ENCODE peak calls at places on chromosomes 1 and 21, in five cellular contexts. V, N, O, I and Q are unnamed samples.

GRCh38 chr1:243393093-243393492 is 137.3 kb downstream of the SDCCAG8 start:
- DNase-seq in V (no peak), N (no peak), O (no peak), I (no peak), Q (peak)

GRCh38 chr1:239899747-239900146 is 191.9 kb upstream of the FMN2 start:
- DNase-seq in V (no peak), N (no peak), O (no peak), I (no peak), Q (no peak)

GRCh38 chr1:18869847-18870246 is 10.4 kb upstream of the TAS1R2 start:
- DNase-seq in V (no peak), N (no peak), O (no peak), I (no peak), Q (no peak)

GRCh38 chr1:108016451-108016920 is 51.5 kb upstream of the VAV3 start:
- DNase-seq in V (peak), N (peak), O (peak), I (no peak), Q (no peak)

GRCh38 chr1:53608676-53609075 is 130.3 kb downstream of the GLIS1 start:
- DNase-seq in V (no peak), N (no peak), O (no peak), I (no peak), Q (no peak)

GRCh38 chr1:116432655-116433282 is 59.7 kb downstream of the ATP1A1 start:
- DNase-seq in V (no peak), N (no peak), O (no peak), I (no peak), Q (no peak)

GRCh38 chr1:234047113-234047512 is 142.6 kb downstream of the SLC35F3 start:
- DNase-seq in V (no peak), N (peak), O (no peak), I (no peak), Q (no peak)

GRCh38 chr21:33666153-33666552 is 23.9 kb downstream of the ITSN1 start:
- DNase-seq in V (no peak), N (no peak), O (no peak), I (no peak), Q (no peak)

GRCh38 chr1:208928335-208928734 is 655.2 kb upstream of the CAMK1G start:
- DNase-seq in V (no peak), N (peak), O (no peak), I (no peak), Q (no peak)

GRCh38 chr1:178374016-178374415 is 122.7 kb downstream of the CLEC20A start:
- DNase-seq in V (no peak), N (no peak), O (no peak), I (no peak), Q (no peak)

GRCh38 chr1:22290611-22291010 is 147.7 kb upstream of the WNT4 start:
- DNase-seq in V (no peak), N (no peak), O (no peak), I (no peak), Q (no peak)

GRCh38 chr21:14734191-14734590 is 188.1 kb upstream of the SAMSN1 start:
- DNase-seq in V (no peak), N (no peak), O (no peak), I (no peak), Q (no peak)

GRCh38 chr1:205326812-205327466 is 5.4 kb upstream of the NUAK2 start:
- DNase-seq in V (no peak), N (no peak), O (no peak), I (no peak), Q (no peak)

GRCh38 chr1:51214615-51215131 is 21.4 kb upstream of the RNF11 start:
- DNase-seq in V (no peak), N (peak), O (no peak), I (no peak), Q (no peak)

GRCh38 chr1:230127105-230128054 is 60.3 kb downstream of the GALNT2 start:
- DNase-seq in V (no peak), N (no peak), O (no peak), I (no peak), Q (no peak)

GRCh38 chr1:26156285-26157038 is 2.4 kb upstream of the FAM110D start:
- DNase-seq in V (peak), N (no peak), O (peak), I (no peak), Q (no peak)

GRCh38 chr1:24382165-24382577 is 31.4 kb downstream of the STPG1 start:
- DNase-seq in V (no peak), N (no peak), O (no peak), I (no peak), Q (no peak)

GRCh38 chr1:190479537-190479936 is 1.9 kb upstream of the BRINP3 start:
- DNase-seq in V (no peak), N (no peak), O (no peak), I (no peak), Q (no peak)

GRCh38 chr21:39807738-39808137 is 59.5 kb upstream of the PCP4 start:
- DNase-seq in V (no peak), N (no peak), O (no peak), I (no peak), Q (no peak)

GRCh38 chr1:31243451-31244286 is 4.0 kb upstream of the NKAIN1 start:
- DNase-seq in V (no peak), N (no peak), O (no peak), I (no peak), Q (no peak)

GRCh38 chr1:11037740-11038182 is 9.3 kb downstream of the MASP2 start:
- DNase-seq in V (peak), N (peak), O (peak), I (peak), Q (peak)

GRCh38 chr1:185017338-185017737 is 28.0 kb upstream of the RNF2 start:
- DNase-seq in V (no peak), N (peak), O (peak), I (no peak), Q (no peak)

GRCh38 chr1:234961468-234962339 is 166.9 kb downstream of the TOMM20 start:
- DNase-seq in V (peak), N (peak), O (no peak), I (no peak), Q (peak)

GRCh38 chr1:225651376-225651871 is 1.5 kb downstream of the ENAH start:
- DNase-seq in V (no peak), N (peak), O (no peak), I (no peak), Q (no peak)

GRCh38 chr1:225653463-225654276 is 747 bp upstream of the ENAH start:
- DNase-seq in V (peak), N (peak), O (peak), I (peak), Q (peak)

GRCh38 chr1:225652726-225653462 is at the start of gene ENAH:
- DNase-seq in V (peak), N (peak), O (peak), I (peak), Q (peak)

GRCh38 chr1:225651872-225652725 is 824 bp downstream of the ENAH start:
- DNase-seq in V (peak), N (peak), O (peak), I (peak), Q (peak)

DNA sequence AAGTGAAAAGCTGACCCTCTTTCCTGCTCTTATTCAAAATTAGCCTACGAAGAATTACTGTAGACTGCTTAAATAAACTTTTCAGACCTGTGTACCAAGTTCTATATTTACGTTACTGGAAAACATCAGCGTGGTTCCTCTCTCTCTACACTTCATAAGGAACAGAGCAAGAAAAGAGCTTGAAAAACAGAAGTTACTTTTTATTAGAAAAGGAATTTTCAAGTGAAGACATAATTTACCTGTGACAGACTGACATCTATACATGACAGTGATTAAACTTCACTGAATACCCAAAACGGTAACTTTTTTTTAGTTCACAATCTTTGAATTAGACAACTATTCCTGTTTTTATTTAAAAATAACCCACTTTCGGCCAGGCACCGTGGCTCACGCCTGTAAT is 2.7 kb downstream of the ENAH start:
- DNase-seq in V (no peak), N (peak), O (no peak), I (no peak), Q (no peak)
- H3K27ac ChIP-seq in V (peak), N (no peak), O (peak), I (peak), Q (peak)

DNA sequence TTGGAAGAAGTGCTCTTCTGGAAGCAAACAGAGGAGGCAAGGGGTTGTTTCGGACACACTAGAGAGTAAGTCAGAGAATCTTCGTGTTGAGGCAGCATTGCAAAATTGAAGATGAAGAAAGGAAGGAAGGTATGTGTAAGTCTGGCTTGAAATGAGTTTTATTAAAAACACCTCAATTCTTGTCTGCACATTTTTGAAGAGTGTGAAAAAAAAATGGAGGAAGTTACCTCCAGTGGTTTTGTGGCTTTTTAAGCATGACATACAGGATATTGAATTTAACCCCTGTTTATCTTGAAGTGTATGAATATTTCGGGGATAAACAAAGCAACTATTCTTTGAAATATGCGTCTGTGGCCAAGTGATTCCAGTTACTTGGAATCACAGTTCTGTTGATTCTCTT is 203.2 kb upstream of the SGIP1 start:
- DNase-seq in V (no peak), N (peak), O (no peak), I (no peak), Q (no peak)
- H3K27ac ChIP-seq in V (peak), N (peak), O (no peak), I (peak), Q (peak)

GRCh38 chr1:65993047-65993363 is 200.3 kb downstream of the PDE4B start:
- DNase-seq in V (no peak), N (no peak), O (no peak), I (no peak), Q (no peak)

GRCh38 chr1:65995928-65996327 is 203.2 kb downstream of the PDE4B start:
- DNase-seq in V (no peak), N (no peak), O (no peak), I (no peak), Q (no peak)

GRCh38 chr1:65995326-65995725 is 202.6 kb downstream of the PDE4B start:
- DNase-seq in V (no peak), N (no peak), O (no peak), I (no peak), Q (no peak)

GRCh38 chr1:65992160-65993046 is 199.7 kb downstream of the PDE4B start:
- DNase-seq in V (no peak), N (peak), O (no peak), I (no peak), Q (no peak)

GRCh38 chr1:65994223-65994622 is 201.5 kb downstream of the PDE4B start:
- DNase-seq in V (no peak), N (no peak), O (no peak), I (no peak), Q (no peak)
- H3K27ac ChIP-seq in V (no peak), N (no peak), O (no peak), I (no peak), Q (no peak)

GRCh38 chr1:221100196-221100950 is 221.1 kb downstream of the HLX start:
- DNase-seq in V (no peak), N (peak), O (no peak), I (no peak), Q (no peak)
- H3K27ac ChIP-seq in V (peak), N (peak), O (peak), I (peak), Q (no peak)

GRCh38 chr1:110258734-110259133 is 48.6 kb downstream of the KCNC4 start:
- DNase-seq in V (no peak), N (no peak), O (no peak), I (no peak), Q (no peak)
- H3K27ac ChIP-seq in V (no peak), N (no peak), O (no peak), I (no peak), Q (no peak)

GRCh38 chr1:78676347-78676982 is 26.8 kb downstream of the IFI44 start:
- DNase-seq in V (peak), N (peak), O (peak), I (peak), Q (peak)
- H3K27ac ChIP-seq in V (no peak), N (no peak), O (no peak), I (no peak), Q (no peak)

DNA sequence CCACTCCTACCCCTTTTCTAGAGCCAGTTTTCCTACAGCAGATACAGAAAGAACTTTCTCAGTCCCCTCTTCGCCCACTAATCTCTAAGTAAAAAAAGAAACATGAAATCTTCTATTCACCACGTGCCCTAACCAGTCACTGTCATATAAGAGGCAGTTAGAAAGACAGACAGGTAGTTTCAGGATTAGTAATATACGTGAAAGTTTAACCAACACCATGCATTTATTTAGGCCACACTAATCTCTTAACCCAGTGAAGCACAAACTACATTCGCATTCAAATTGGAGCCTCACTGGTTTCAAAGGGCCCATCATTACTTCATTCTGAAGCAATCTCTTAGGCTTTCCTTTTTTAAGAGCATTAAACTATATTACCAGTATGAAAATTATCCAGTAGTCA is 10.1 kb downstream of the GPATCH2 start:
- DNase-seq in V (no peak), N (no peak), O (no peak), I (no peak), Q (no peak)
- H3K27ac ChIP-seq in V (no peak), N (no peak), O (no peak), I (no peak), Q (no peak)

GRCh38 chr1:206658264-206658980 is 23.1 kb downstream of the DYRK3 start:
- DNase-seq in V (no peak), N (no peak), O (peak), I (no peak), Q (peak)
- H3K27ac ChIP-seq in V (peak), N (no peak), O (no peak), I (no peak), Q (no peak)